ENCODE peak calls at places on chromosomes 13 and 19, in four cellular contexts. One of them, this sample, is unnamed.

GRCh38 chr13:65456150-65456912 is 1773.8 kb downstream of the PCDH9 start:
- DNase-seq in left ventricle myocardium inferior: no peak
- DNase-seq in lower leg skin: no peak
- DNase-seq in prostate gland: no peak
- DNase-seq in this sample: no peak

GRCh38 chr13:111152836-111153235 is 37.7 kb downstream of the ARHGEF7 start:
- DNase-seq in left ventricle myocardium inferior: no peak
- DNase-seq in lower leg skin: no peak
- DNase-seq in prostate gland: no peak
- DNase-seq in this sample: no peak

GRCh38 chr13:61111529-61111928 is 304.1 kb downstream of the PCDH20 start:
- DNase-seq in left ventricle myocardium inferior: no peak
- DNase-seq in lower leg skin: no peak
- DNase-seq in prostate gland: no peak
- DNase-seq in this sample: no peak

GRCh38 chr19:55212447-55212846 is 3.1 kb upstream of the PTPRH start:
- DNase-seq in left ventricle myocardium inferior: no peak
- DNase-seq in lower leg skin: no peak
- DNase-seq in prostate gland: no peak
- DNase-seq in this sample: no peak

GRCh38 chr13:39023316-39023715 is 14.6 kb downstream of the PROSER1 start:
- DNase-seq in left ventricle myocardium inferior: no peak
- DNase-seq in lower leg skin: no peak
- DNase-seq in prostate gland: no peak
- DNase-seq in this sample: no peak

GRCh38 chr19:40803857-40804782 is 5.1 kb downstream of the EGLN2 start:
- DNase-seq in left ventricle myocardium inferior: peak
- DNase-seq in lower leg skin: no peak
- DNase-seq in prostate gland: peak
- DNase-seq in this sample: no peak

GRCh38 chr13:73767191-73767741 is 366.9 kb downstream of the KLF12 start:
- DNase-seq in left ventricle myocardium inferior: no peak
- DNase-seq in lower leg skin: no peak
- DNase-seq in prostate gland: no peak
- DNase-seq in this sample: peak

GRCh38 chr19:19774354-19775033 is 41.6 kb upstream of the ZNF14 start:
- DNase-seq in left ventricle myocardium inferior: no peak
- DNase-seq in lower leg skin: no peak
- DNase-seq in prostate gland: no peak
- DNase-seq in this sample: no peak

GRCh38 chr19:19659646-19660245 is 3.7 kb downstream of the ATP13A1 start:
- DNase-seq in left ventricle myocardium inferior: no peak
- DNase-seq in lower leg skin: no peak
- DNase-seq in prostate gland: no peak
- DNase-seq in this sample: no peak

GRCh38 chr19:15279326-15279904 is 47.2 kb upstream of the EPHX3 start:
- DNase-seq in left ventricle myocardium inferior: no peak
- DNase-seq in lower leg skin: no peak
- DNase-seq in prostate gland: no peak
- DNase-seq in this sample: no peak

GRCh38 chr19:52640916-52641315 is 2.8 kb upstream of the ZNF83 start:
- DNase-seq in left ventricle myocardium inferior: no peak
- DNase-seq in lower leg skin: no peak
- DNase-seq in prostate gland: no peak
- DNase-seq in this sample: no peak

GRCh38 chr13:113116871-113117271 is 5.7 kb upstream of the F10 start:
- DNase-seq in left ventricle myocardium inferior: no peak
- DNase-seq in lower leg skin: peak
- DNase-seq in prostate gland: no peak
- DNase-seq in this sample: no peak

GRCh38 chr13:99425485-99426341 is 75.6 kb upstream of the TM9SF2 start:
- DNase-seq in left ventricle myocardium inferior: peak
- DNase-seq in lower leg skin: peak
- DNase-seq in prostate gland: no peak
- DNase-seq in this sample: no peak

GRCh38 chr13:95497307-95497943 is 55.1 kb upstream of the CLDN10 start:
- DNase-seq in left ventricle myocardium inferior: peak
- DNase-seq in lower leg skin: no peak
- DNase-seq in prostate gland: no peak
- DNase-seq in this sample: no peak

GRCh38 chr19:45645068-45645630 is 6.0 kb upstream of the EML2 start:
- DNase-seq in left ventricle myocardium inferior: no peak
- DNase-seq in lower leg skin: no peak
- DNase-seq in prostate gland: no peak
- DNase-seq in this sample: no peak

GRCh38 chr13:43113603-43114002 is 90.2 kb downstream of the DNAJC15 start:
- DNase-seq in left ventricle myocardium inferior: no peak
- DNase-seq in lower leg skin: no peak
- DNase-seq in prostate gland: no peak
- DNase-seq in this sample: no peak

GRCh38 chr19:9672893-9673292 is 2.0 kb downstream of the ZNF562 start:
- DNase-seq in left ventricle myocardium inferior: no peak
- DNase-seq in lower leg skin: no peak
- DNase-seq in prostate gland: no peak
- DNase-seq in this sample: no peak

GRCh38 chr13:52010890-52011689 is at the start of gene ATP7B:
- DNase-seq in left ventricle myocardium inferior: no peak
- DNase-seq in lower leg skin: peak
- DNase-seq in prostate gland: no peak
- DNase-seq in this sample: no peak

GRCh38 chr13:96835591-96835990 is 158.7 kb downstream of the OXGR1 start:
- DNase-seq in left ventricle myocardium inferior: no peak
- DNase-seq in lower leg skin: no peak
- DNase-seq in prostate gland: no peak
- DNase-seq in this sample: no peak

GRCh38 chr19:39416152-39416551 is 3.7 kb downstream of the PLEKHG2 start:
- DNase-seq in left ventricle myocardium inferior: no peak
- DNase-seq in lower leg skin: no peak
- DNase-seq in prostate gland: no peak
- DNase-seq in this sample: no peak

GRCh38 chr13:98105929-98106336 is 37.0 kb upstream of the FARP1 start:
- DNase-seq in left ventricle myocardium inferior: peak
- DNase-seq in lower leg skin: peak
- DNase-seq in prostate gland: peak
- DNase-seq in this sample: no peak
- TF ChIP-seq CTCF in left ventricle myocardium inferior: no peak
- TF ChIP-seq CTCF in lower leg skin: no peak
- TF ChIP-seq CTCF in prostate gland: no peak
- TF ChIP-seq CTCF in this sample: no peak

GRCh38 chr19:5580116-5580515 is 12.4 kb upstream of the TINCR start:
- DNase-seq in left ventricle myocardium inferior: no peak
- DNase-seq in lower leg skin: no peak
- DNase-seq in prostate gland: no peak
- DNase-seq in this sample: no peak

GRCh38 chr19:5579697-5580096 is 11.9 kb upstream of the TINCR start:
- DNase-seq in left ventricle myocardium inferior: no peak
- DNase-seq in lower leg skin: no peak
- DNase-seq in prostate gland: no peak
- DNase-seq in this sample: no peak

GRCh38 chr19:5579286-5579685 is 11.5 kb upstream of the TINCR start:
- DNase-seq in left ventricle myocardium inferior: no peak
- DNase-seq in lower leg skin: no peak
- DNase-seq in prostate gland: no peak
- DNase-seq in this sample: no peak

GRCh38 chr19:5575553-5575952 is 7.8 kb upstream of the TINCR start:
- DNase-seq in left ventricle myocardium inferior: no peak
- DNase-seq in lower leg skin: no peak
- DNase-seq in prostate gland: no peak
- DNase-seq in this sample: no peak

DNA sequence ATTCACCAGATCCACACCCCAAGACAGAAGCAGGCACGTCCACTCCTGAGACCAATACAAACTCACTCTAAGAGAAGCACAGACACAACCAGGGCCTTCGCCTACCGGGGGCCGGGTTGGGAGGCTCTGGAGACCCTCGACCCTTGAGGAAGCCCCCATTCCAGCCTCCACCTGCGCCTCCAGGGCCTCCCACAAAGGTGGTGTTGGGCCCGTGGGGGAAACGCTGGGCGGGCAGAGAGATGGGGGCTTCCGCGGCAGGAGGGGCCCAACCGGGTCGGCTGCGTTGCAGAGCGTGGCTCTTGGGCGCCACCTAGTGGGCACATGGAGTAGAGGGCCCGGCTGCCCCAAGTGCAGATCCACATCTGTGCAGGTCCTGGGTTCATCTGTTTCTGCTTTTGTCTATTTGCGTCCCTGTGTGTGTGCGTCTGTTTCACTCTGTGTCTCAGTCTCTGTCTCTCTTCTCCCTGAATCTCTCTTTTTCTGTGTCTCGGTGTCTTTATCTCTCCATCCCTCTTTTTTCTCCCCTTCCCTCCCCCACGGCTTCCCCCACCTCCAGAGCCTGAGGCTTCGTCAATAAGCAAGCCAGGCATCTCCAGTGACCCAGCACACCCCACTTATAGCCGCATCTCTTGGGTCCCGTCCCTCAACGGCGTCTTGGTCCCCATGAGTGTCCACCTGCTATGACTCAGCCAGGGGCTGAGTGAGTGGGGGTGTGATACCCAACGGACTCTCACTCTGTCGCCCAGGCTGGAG is 10.5 kb upstream of the TINCR start:
- DNase-seq in left ventricle myocardium inferior: peak
- DNase-seq in lower leg skin: peak
- DNase-seq in prostate gland: peak
- DNase-seq in this sample: no peak
- H3K4me3 ChIP-seq in left ventricle myocardium inferior: peak
- H3K4me3 ChIP-seq in lower leg skin: no peak
- H3K4me3 ChIP-seq in prostate gland: peak
- H3K4me3 ChIP-seq in this sample: no peak

GRCh38 chr19:18496167-18496979 is 25.5 kb downstream of the ELL start:
- DNase-seq in left ventricle myocardium inferior: peak
- DNase-seq in lower leg skin: no peak
- DNase-seq in prostate gland: no peak
- DNase-seq in this sample: no peak
- TF ChIP-seq CTCF in left ventricle myocardium inferior: no peak
- TF ChIP-seq CTCF in lower leg skin: no peak
- TF ChIP-seq CTCF in prostate gland: no peak
- TF ChIP-seq CTCF in this sample: no peak

GRCh38 chr13:30796833-30797601 is 61.7 kb downstream of the ALOX5AP start:
- DNase-seq in left ventricle myocardium inferior: no peak
- DNase-seq in lower leg skin: peak
- DNase-seq in prostate gland: peak
- DNase-seq in this sample: no peak
- H3K4me3 ChIP-seq in left ventricle myocardium inferior: peak
- H3K4me3 ChIP-seq in lower leg skin: no peak
- H3K4me3 ChIP-seq in prostate gland: peak
- H3K4me3 ChIP-seq in this sample: no peak

This sample was measured in retinal pigment epithelial cell.